ENCODE peak calls at places on chromosome X, in nine cellular contexts. N is pancreas; I is neuronal stem cell; U is left ventricle myocardium inferior; H is stimulated activated effector memory CD8-positive, alpha-beta T cell treated with anti-CD3 and anti-CD28 coated beads, Interleukin-12 subunit alpha, Interleukin-12 subunit beta, amount 100 ng/mL, for 72 hours; A is GM10248; V is activated CD8-positive, alpha-beta T cell treated with anti-CD3 and anti-CD28 coated beads for 36 hours; X is AG10803; O is fibroblast of gingiva. Q is an unnamed sample.

GRCh38 chrX:104987063-104987462 is 233.4 kb downstream of the TEX13A start:
- DNase-seq in A (no peak), I (no peak), N (no peak), O (no peak), H (no peak), X (no peak), U (no peak), V (no peak), Q (no peak)

GRCh38 chrX:136227948-136228584 is 23.1 kb downstream of the MAP7D3 start:
- DNase-seq in V (peak; percentile 33), N (no peak), O (no peak), U (no peak), I (no peak), A (no peak), H (no peak), X (no peak), Q (no peak)

GRCh38 chrX:41808042-41808441 is 84.1 kb downstream of the GPR82 start:
- DNase-seq in A (no peak), N (no peak), X (no peak), O (no peak), H (no peak), I (no peak), V (no peak), U (no peak), Q (no peak)

GRCh38 chrX:20244936-20245335 is 21.8 kb downstream of the RPS6KA3 start:
- DNase-seq in U (peak; percentile 18), O (peak; percentile 26), X (peak; percentile 66), A (no peak), N (no peak), H (no peak), V (no peak), I (no peak), Q (no peak)

GRCh38 chrX:13933352-13933751 is 96.3 kb downstream of the GEMIN8 start:
- DNase-seq in N (no peak), H (no peak), U (no peak), I (no peak), X (no peak), A (no peak), O (no peak), V (no peak), Q (no peak)

GRCh38 chrX:8504451-8504850 is 39.8 kb downstream of the VCX3B start:
- DNase-seq in O (no peak), X (no peak), N (no peak), A (no peak), I (no peak), H (no peak), U (no peak), V (no peak), Q (no peak)

GRCh38 chrX:38282044-38282443 is 45.3 kb downstream of the RPGR start:
- DNase-seq in X (peak; percentile 25), V (no peak), H (no peak), N (no peak), O (peak; percentile 4), A (no peak), U (peak; percentile 15), I (no peak), Q (no peak)

GRCh38 chrX:100494974-100495373 is 84.9 kb upstream of the PCDH19 start:
- DNase-seq in I (no peak), U (no peak), N (no peak), O (no peak), H (no peak), A (no peak), V (no peak), X (no peak), Q (no peak)

GRCh38 chrX:20217279-20217678 is 49.4 kb downstream of the RPS6KA3 start:
- DNase-seq in N (no peak), A (no peak), O (peak; percentile 39), H (no peak), I (no peak), X (peak; percentile 51), U (no peak), V (no peak), Q (no peak)

GRCh38 chrX:119411959-119412358 is 12.8 kb downstream of the SLC25A43 start:
- DNase-seq in X (no peak), N (no peak), U (no peak), A (no peak), I (no peak), O (no peak), H (no peak), V (no peak), Q (no peak)

GRCh38 chrX:103730746-103731508 is 20.2 kb downstream of the TMEM31 start:
- DNase-seq in I (no peak), V (no peak), H (no peak), O (peak; percentile 49), A (no peak), N (no peak), U (peak; percentile 15), X (peak; percentile 81), Q (no peak)

GRCh38 chrX:100587846-100588245 is 3.1 kb downstream of the TNMD start:
- DNase-seq in H (no peak), O (peak; percentile 39), N (no peak), V (no peak), X (peak; percentile 3), U (no peak), A (no peak), I (no peak), Q (no peak)

GRCh38 chrX:50000937-50001542 is 78.6 kb downstream of the CLCN5 start:
- DNase-seq in V (no peak), I (no peak), A (no peak), N (no peak), X (no peak), O (no peak), H (no peak), U (no peak), Q (no peak)

GRCh38 chrX:78979789-78980464 is 34.7 kb downstream of the P2RY10 start:
- DNase-seq in N (no peak), A (peak; percentile 27), X (no peak), O (peak; percentile 8), V (peak; percentile 38), I (peak; percentile 0), H (no peak), U (no peak), Q (no peak)

GRCh38 chrX:21656587-21657317 is 1.4 kb downstream of the KLHL34 start:
- DNase-seq in N (no peak), X (no peak), O (no peak), H (no peak), U (no peak), V (no peak), I (no peak), A (no peak), Q (no peak)

GRCh38 chrX:54439967-54440871 is at the start of gene TSR2:
- DNase-seq in U (peak; percentile 79), V (peak; percentile 88), N (peak; percentile 80), X (peak; percentile 85), H (peak; percentile 79), A (peak; percentile 77), I (peak; percentile 72), O (peak; percentile 82), Q (peak; percentile 49)

GRCh38 chrX:46912673-46913491 is 661 bp downstream of the JADE3 start:
- DNase-seq in N (peak; percentile 41), V (peak; percentile 38), A (peak; percentile 54), I (peak; percentile 51), H (peak; percentile 51), U (peak; percentile 25), O (peak; percentile 12), X (peak; percentile 24), Q (peak; percentile 40)

GRCh38 chrX:48513670-48514069 is 4.9 kb downstream of the PORCN start:
- DNase-seq in X (no peak), N (no peak), O (no peak), V (no peak), U (no peak), A (no peak), I (no peak), H (no peak), Q (no peak)

Q was measured in frontal cortex.